ENCODE peak calls at places on chromosomes 6 and 20, in six cellular contexts. One of them, this sample, is unnamed.

GRCh38 chr20:36506253-36506652 is 35.1 kb upstream of the MYL9 start:
- DNase-seq in GM12865: peak; percentile 41
- DNase-seq in fibroblast of pulmonary artery: peak; percentile 27
- DNase-seq in cardiac muscle cell: no peak
- DNase-seq in memory B cell: no peak
- DNase-seq in breast epithelium: no peak
- DNase-seq in this sample: no peak

GRCh38 chr6:125867483-125867935 is 76.7 kb downstream of the NCOA7 start:
- DNase-seq in breast epithelium: peak; percentile 67
- DNase-seq in fibroblast of pulmonary artery: peak; percentile 90
- DNase-seq in GM12865: no peak
- DNase-seq in cardiac muscle cell: peak; percentile 90
- DNase-seq in memory B cell: no peak
- DNase-seq in this sample: no peak

GRCh38 chr6:72412709-72413044 is 209.2 kb upstream of the KCNQ5 start:
- DNase-seq in cardiac muscle cell: no peak
- DNase-seq in GM12865: no peak
- DNase-seq in breast epithelium: no peak
- DNase-seq in fibroblast of pulmonary artery: no peak
- DNase-seq in memory B cell: no peak
- DNase-seq in this sample: no peak

GRCh38 chr20:4546786-4547185 is 174.9 kb upstream of the PRND start:
- DNase-seq in fibroblast of pulmonary artery: peak; percentile 66
- DNase-seq in cardiac muscle cell: peak; percentile 65
- DNase-seq in memory B cell: no peak
- DNase-seq in GM12865: no peak
- DNase-seq in breast epithelium: no peak
- DNase-seq in this sample: peak; percentile 22

GRCh38 chr6:24492475-24492874 is 2.3 kb upstream of the ALDH5A1 start:
- DNase-seq in fibroblast of pulmonary artery: peak; percentile 13
- DNase-seq in breast epithelium: no peak
- DNase-seq in cardiac muscle cell: peak; percentile 29
- DNase-seq in memory B cell: no peak
- DNase-seq in GM12865: peak; percentile 62
- DNase-seq in this sample: peak; percentile 8

GRCh38 chr6:141874930-141875602 is 257.7 kb upstream of the GJE1 start:
- DNase-seq in breast epithelium: no peak
- DNase-seq in fibroblast of pulmonary artery: peak; percentile 37
- DNase-seq in memory B cell: no peak
- DNase-seq in GM12865: no peak
- DNase-seq in cardiac muscle cell: peak; percentile 79
- DNase-seq in this sample: no peak

GRCh38 chr6:44771647-44772415 is 384.3 kb downstream of the CDC5L start:
- DNase-seq in memory B cell: no peak
- DNase-seq in cardiac muscle cell: peak; percentile 43
- DNase-seq in breast epithelium: no peak
- DNase-seq in GM12865: no peak
- DNase-seq in fibroblast of pulmonary artery: no peak
- DNase-seq in this sample: peak; percentile 40

GRCh38 chr20:12695937-12696336 is 312.8 kb upstream of the SPTLC3 start:
- DNase-seq in fibroblast of pulmonary artery: no peak
- DNase-seq in breast epithelium: no peak
- DNase-seq in GM12865: no peak
- DNase-seq in cardiac muscle cell: no peak
- DNase-seq in memory B cell: no peak
- DNase-seq in this sample: no peak

GRCh38 chr20:15674253-15675145 is 898.7 kb downstream of the KIF16B start:
- DNase-seq in cardiac muscle cell: no peak
- DNase-seq in fibroblast of pulmonary artery: no peak
- DNase-seq in memory B cell: no peak
- DNase-seq in GM12865: no peak
- DNase-seq in breast epithelium: no peak
- DNase-seq in this sample: no peak

GRCh38 chr20:57208198-57208597 is 58.2 kb downstream of the BMP7 start:
- DNase-seq in breast epithelium: no peak
- DNase-seq in memory B cell: no peak
- DNase-seq in fibroblast of pulmonary artery: no peak
- DNase-seq in GM12865: no peak
- DNase-seq in cardiac muscle cell: peak; percentile 29
- DNase-seq in this sample: no peak

GRCh38 chr20:20210327-20210726 is 157.6 kb upstream of the INSM1 start:
- DNase-seq in fibroblast of pulmonary artery: no peak
- DNase-seq in GM12865: no peak
- DNase-seq in breast epithelium: no peak
- DNase-seq in memory B cell: no peak
- DNase-seq in cardiac muscle cell: no peak
- DNase-seq in this sample: peak; percentile 40

GRCh38 chr6:119637768-119638167 is 288.2 kb upstream of the MAN1A1 start:
- DNase-seq in GM12865: no peak
- DNase-seq in breast epithelium: no peak
- DNase-seq in memory B cell: no peak
- DNase-seq in cardiac muscle cell: no peak
- DNase-seq in fibroblast of pulmonary artery: no peak
- DNase-seq in this sample: no peak

GRCh38 chr6:43060034-43060754 is 763 bp downstream of the KLC4 start:
- DNase-seq in fibroblast of pulmonary artery: no peak
- DNase-seq in breast epithelium: no peak
- DNase-seq in GM12865: no peak
- DNase-seq in cardiac muscle cell: peak; percentile 9
- DNase-seq in memory B cell: no peak
- DNase-seq in this sample: no peak

GRCh38 chr20:62741191-62741676 is 32.6 kb downstream of the NTSR1 start:
- DNase-seq in GM12865: no peak
- DNase-seq in breast epithelium: peak; percentile 46
- DNase-seq in cardiac muscle cell: peak; percentile 26
- DNase-seq in fibroblast of pulmonary artery: peak; percentile 28
- DNase-seq in memory B cell: no peak
- DNase-seq in this sample: peak; percentile 60

GRCh38 chr6:41509596-41509995 is 36.6 kb upstream of the FOXP4 start:
- DNase-seq in memory B cell: no peak
- DNase-seq in fibroblast of pulmonary artery: no peak
- DNase-seq in cardiac muscle cell: no peak
- DNase-seq in breast epithelium: no peak
- DNase-seq in GM12865: no peak
- DNase-seq in this sample: no peak

GRCh38 chr6:34610819-34611477 is 54.8 kb upstream of the SPDEF start:
- DNase-seq in memory B cell: no peak
- DNase-seq in breast epithelium: no peak
- DNase-seq in cardiac muscle cell: peak; percentile 83
- DNase-seq in GM12865: no peak
- DNase-seq in fibroblast of pulmonary artery: peak; percentile 87
- DNase-seq in this sample: peak; percentile 18

GRCh38 chr6:44234101-44235090 is 11.0 kb downstream of the SLC29A1 start:
- DNase-seq in cardiac muscle cell: peak; percentile 89
- DNase-seq in fibroblast of pulmonary artery: peak; percentile 84
- DNase-seq in breast epithelium: peak; percentile 70
- DNase-seq in GM12865: peak; percentile 49
- DNase-seq in memory B cell: no peak
- DNase-seq in this sample: peak; percentile 85

GRCh38 chr6:152635949-152636674 is 1.1 kb downstream of the SYNE1 start:
- DNase-seq in breast epithelium: no peak
- DNase-seq in cardiac muscle cell: peak; percentile 53
- DNase-seq in fibroblast of pulmonary artery: peak; percentile 42
- DNase-seq in GM12865: peak; percentile 75
- DNase-seq in memory B cell: no peak
- DNase-seq in this sample: peak; percentile 43

GRCh38 chr6:17580518-17581048 is 19.5 kb upstream of the FAM8A1 start:
- DNase-seq in memory B cell: no peak
- DNase-seq in fibroblast of pulmonary artery: peak; percentile 40
- DNase-seq in breast epithelium: peak; percentile 56
- DNase-seq in cardiac muscle cell: peak; percentile 59
- DNase-seq in GM12865: no peak
- DNase-seq in this sample: no peak

GRCh38 chr6:20159781-20160540 is 52.3 kb downstream of the MBOAT1 start:
- DNase-seq in fibroblast of pulmonary artery: no peak
- DNase-seq in memory B cell: no peak
- DNase-seq in cardiac muscle cell: no peak
- DNase-seq in breast epithelium: no peak
- DNase-seq in GM12865: no peak
- DNase-seq in this sample: peak; percentile 18

GRCh38 chr20:46088409-46089075 is 1.2 kb downstream of the NCOA5 start:
- DNase-seq in breast epithelium: no peak
- DNase-seq in fibroblast of pulmonary artery: peak; percentile 11
- DNase-seq in cardiac muscle cell: peak; percentile 34
- DNase-seq in memory B cell: no peak
- DNase-seq in GM12865: peak; percentile 53
- DNase-seq in this sample: peak; percentile 32

This sample was measured in myocyte.